ENCODE peak calls at places on chromosomes 3 and 15, in four cellular contexts. O is K562, F is IMR-90, U is GM12878. L is an unnamed sample.

GRCh38 chr3:160587105-160587504 is 21.7 kb upstream of the KPNA4 start:
- DNase-seq in U (no peak), O (no peak), F (no peak), L (no peak)

GRCh38 chr3:84600703-84601225 is 358.0 kb upstream of the CADM2 start:
- DNase-seq in O (no peak), U (no peak), F (no peak), L (no peak)

GRCh38 chr15:76588811-76589747 is 252.5 kb downstream of the ISL2 start:
- DNase-seq in U (no peak), F (no peak), O (no peak), L (no peak)

GRCh38 chr3:172512363-172512762 is 10.9 kb downstream of the TNFSF10 start:
- DNase-seq in U (peak; percentile 55), F (no peak), O (peak; percentile 63), L (no peak)

GRCh38 chr3:65190111-65190510 is 502.3 kb upstream of the ADAMTS9 start:
- DNase-seq in U (no peak), F (no peak), O (no peak), L (no peak)

GRCh38 chr3:106183762-106184391 is 315.1 kb upstream of the CBLB start:
- DNase-seq in U (peak; percentile 81), O (no peak), F (peak; percentile 87), L (no peak)

GRCh38 chr15:57356636-57357035 is 19.7 kb upstream of the CGNL1 start:
- DNase-seq in F (peak; percentile 43), U (no peak), O (no peak), L (peak; percentile 38)

GRCh38 chr3:32154180-32154579 is 47.8 kb downstream of the GPD1L start:
- DNase-seq in O (peak; percentile 18), U (no peak), F (no peak), L (peak; percentile 18)

GRCh38 chr3:65126527-65127440 is 439.0 kb upstream of the ADAMTS9 start:
- DNase-seq in F (peak; percentile 10), U (no peak), O (no peak), L (no peak)

GRCh38 chr3:188310270-188310710 is 156.3 kb downstream of the LPP start:
- DNase-seq in U (no peak), F (no peak), O (no peak), L (no peak)

GRCh38 chr15:89335289-89336041 is 841 bp upstream of the POLG start:
- DNase-seq in U (no peak), F (no peak), O (no peak), L (peak; percentile 10)

GRCh38 chr15:101042320-101042719 is 123.2 kb downstream of the LRRK1 start:
- DNase-seq in O (no peak), F (no peak), U (no peak), L (no peak)

GRCh38 chr3:125240496-125240895 is 27.9 kb upstream of the SLC12A8 start:
- DNase-seq in O (no peak), F (peak; percentile 35), U (no peak), L (no peak)

GRCh38 chr3:57126244-57126643 is 38.9 kb downstream of the IL17RD start:
- DNase-seq in O (no peak), F (no peak), U (no peak), L (no peak)

GRCh38 chr15:27707216-27707710 is 391.9 kb downstream of the OCA2 start:
- DNase-seq in U (no peak), O (no peak), F (no peak), L (no peak)

GRCh38 chr3:10962481-10963036 is 30.0 kb upstream of the SLC6A1 start:
- DNase-seq in O (no peak), F (no peak), U (no peak), L (no peak)

GRCh38 chr3:47034868-47035489 is 55.5 kb downstream of the NBEAL2 start:
- DNase-seq in O (no peak), U (no peak), F (no peak), L (no peak)

GRCh38 chr3:133460809-133461208 is 61.0 kb downstream of the BFSP2 start:
- DNase-seq in U (no peak), O (no peak), F (peak; percentile 11), L (no peak)

GRCh38 chr3:51938780-51939425 is 2.8 kb downstream of the RRP9 start:
- DNase-seq in O (no peak), F (no peak), U (no peak), L (no peak)

GRCh38 chr3:138351151-138351550 is 2.8 kb downstream of the MRAS start:
- DNase-seq in O (no peak), F (peak; percentile 39), U (no peak), L (no peak)

GRCh38 chr3:71310595-71311319 is 272.8 kb downstream of the FOXP1 start:
- DNase-seq in O (no peak), U (no peak), F (peak; percentile 55), L (peak; percentile 24)

GRCh38 chr3:13705702-13706280 is 156.9 kb downstream of the FBLN2 start:
- DNase-seq in F (no peak), O (no peak), U (no peak), L (no peak)

GRCh38 chr3:164883161-164883560 is 195.1 kb downstream of the SI start:
- DNase-seq in U (no peak), F (no peak), O (no peak), L (no peak)

GRCh38 chr3:13600950-13601691 is 52.2 kb downstream of the FBLN2 start:
- DNase-seq in O (no peak), U (no peak), F (peak; percentile 80), L (no peak)

GRCh38 chr3:139326707-139327106 is 17.1 kb upstream of the MRPS22 start:
- DNase-seq in U (no peak), F (no peak), O (no peak), L (no peak)

GRCh38 chr3:136050250-136050649 is 84.7 kb downstream of the PPP2R3A start:
- DNase-seq in U (no peak), F (no peak), O (no peak), L (no peak)

GRCh38 chr15:78388865-78389264 is 48.7 kb downstream of the CRABP1 start:
- DNase-seq in U (no peak), F (no peak), O (no peak), L (no peak)

GRCh38 chr15:81480645-81481053 is 106.6 kb upstream of the TMC3 start:
- DNase-seq in U (peak; percentile 11), F (peak; percentile 69), O (peak; percentile 69), L (peak; percentile 31)

GRCh38 chr3:42753757-42754156 is 19.3 kb downstream of the CCDC13 start:
- DNase-seq in O (no peak), U (no peak), F (no peak), L (no peak)

GRCh38 chr15:77064118-77064517 is 6.8 kb downstream of the TSPAN3 start:
- DNase-seq in F (no peak), O (no peak), U (no peak), L (no peak)

GRCh38 chr3:135966349-135966695 is 794 bp downstream of the PPP2R3A start:
- DNase-seq in F (no peak), U (no peak), O (no peak), L (no peak)

GRCh38 chr3:40864146-40864782 is 335.0 kb upstream of the CTNNB1 start:
- DNase-seq in O (no peak), F (no peak), U (no peak), L (no peak)

GRCh38 chr3:126378341-126378751 is 16.4 kb upstream of the CFAP100 start:
- DNase-seq in O (no peak), F (no peak), U (no peak), L (no peak)

GRCh38 chr3:123755085-123755484 is 129.0 kb downstream of the MYLK start:
- DNase-seq in F (no peak), O (no peak), U (no peak), L (peak; percentile 98)

GRCh38 chr15:31328425-31328998 is 1.9 kb downstream of the KLF13 start:
- DNase-seq in O (no peak), F (peak; percentile 49), U (no peak), L (no peak)

GRCh38 chr3:128878556-128879124 is 780 bp upstream of the ACAD9 start:
- DNase-seq in O (peak; percentile 51), F (peak; percentile 77), U (peak; percentile 8), L (peak; percentile 15)
- TF ChIP-seq MXI1 in O (no peak), F (no peak), U (no peak), L (no peak)

DNA sequence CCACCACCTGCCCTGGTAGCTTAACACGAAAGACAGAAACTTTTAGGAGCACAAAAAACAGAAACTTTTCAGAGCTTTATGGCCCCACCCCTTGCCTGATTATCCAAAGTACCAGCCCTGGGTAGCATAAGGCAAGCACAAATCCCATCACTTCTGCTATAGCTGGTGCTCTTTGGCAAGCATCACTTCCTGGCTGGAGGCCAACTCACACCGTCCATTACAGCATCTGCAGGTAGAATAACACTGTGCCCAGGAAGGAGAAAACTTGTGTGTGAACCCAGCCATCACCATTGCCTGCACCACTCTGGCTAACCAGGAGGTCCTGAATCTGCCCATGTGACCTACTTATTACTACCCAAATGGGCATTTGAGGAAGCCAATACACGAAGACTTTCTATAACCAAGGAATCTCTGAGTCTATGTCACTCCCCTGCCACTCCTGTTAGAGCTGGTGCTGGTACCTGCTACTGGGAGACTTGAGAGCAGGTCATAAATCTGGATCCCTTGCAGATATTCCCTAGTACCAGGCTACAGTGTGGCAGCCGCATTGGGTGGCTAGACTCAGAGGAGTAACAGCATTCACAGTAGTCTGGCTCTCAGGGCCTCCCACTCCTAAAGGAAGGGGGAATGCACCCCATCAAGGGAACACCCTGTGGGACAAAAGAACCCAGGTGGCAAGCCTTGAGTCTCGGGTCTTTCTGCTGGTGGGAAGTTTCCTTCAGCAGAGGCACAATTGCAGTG is 73.3 kb upstream of the AKAP13 start:
- DNase-seq in O (no peak), U (no peak), F (no peak), L (no peak)
- TF ChIP-seq BHLHE40 in O (no peak), U (no peak), F (no peak), L (no peak)

GRCh38 chr15:73989001-73989798 is 2.9 kb downstream of the STOML1 start:
- DNase-seq in U (no peak), F (peak; percentile 86), O (peak; percentile 44), L (no peak)
- TF ChIP-seq MXI1 in U (no peak), F (peak; percentile 43), O (no peak), L (no peak)

DNA sequence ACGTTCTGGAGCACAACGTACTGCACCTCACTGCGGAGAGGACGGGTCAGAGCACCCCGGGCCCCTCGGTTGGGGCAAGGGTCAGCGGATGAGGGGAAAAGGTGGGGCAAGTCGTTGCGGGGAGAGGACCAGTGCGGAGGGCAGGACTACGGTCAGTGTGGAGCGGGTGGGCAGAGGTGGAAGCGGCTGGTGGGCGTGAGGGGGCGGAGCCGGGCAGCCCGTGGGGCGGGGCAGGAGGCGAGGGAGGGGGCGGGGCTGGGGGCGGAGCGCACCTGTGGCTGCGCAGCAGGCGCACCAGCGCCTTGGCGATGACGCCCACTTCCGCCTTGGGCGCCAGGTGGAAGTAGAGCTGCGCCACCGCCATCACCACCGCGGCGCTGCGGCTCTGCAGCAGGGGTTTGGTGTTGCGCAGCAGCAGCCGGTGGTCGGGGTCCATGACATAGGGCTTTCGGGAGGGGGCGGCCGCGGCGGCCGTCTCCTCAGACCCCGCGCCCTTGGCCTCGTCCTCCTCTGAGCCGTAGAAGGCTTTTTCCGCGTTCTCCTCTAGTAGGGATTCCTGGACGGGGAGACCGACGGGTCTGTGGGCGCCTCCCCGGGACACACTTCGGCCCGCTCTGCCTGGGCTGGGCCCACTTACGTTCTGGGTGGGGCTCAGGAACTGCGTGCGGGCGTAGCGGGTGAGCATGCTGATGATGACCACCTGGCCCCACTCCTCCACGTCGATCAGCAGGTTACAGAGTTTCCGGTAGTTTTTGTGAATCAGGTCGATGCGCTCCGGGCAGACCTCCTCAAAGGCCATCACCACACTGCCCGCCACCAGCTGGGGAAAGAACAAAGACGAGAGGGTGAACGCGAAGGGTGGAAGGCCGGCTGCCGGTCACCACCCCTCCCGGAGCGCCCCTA is 29.2 kb downstream of the AP3B2 start:
- DNase-seq in O (peak; percentile 92), F (no peak), U (no peak), L (no peak)
- TF ChIP-seq BHLHE40 in O (no peak), F (no peak), U (no peak), L (no peak)

GRCh38 chr15:60507596-60508424 is 28.9 kb upstream of the ICE2 start:
- DNase-seq in F (peak; percentile 77), O (peak; percentile 68), U (peak; percentile 83), L (peak; percentile 43)
- TF ChIP-seq MXI1 in F (no peak), O (no peak), U (peak; percentile 25), L (no peak)

L was measured in HepG2.